ENCODE peak calls at places on chromosome 18, in four cellular contexts. F, N, Q and T are unnamed samples.

GRCh38 chr18:13577091-13577697 is 149.2 kb downstream of the FAM210A start:
- DNase-seq in F (peak), Q (no peak), N (no peak), T (no peak)

GRCh38 chr18:10455726-10456453 is 1.5 kb downstream of the APCDD1 start:
- DNase-seq in F (no peak), Q (peak), N (no peak), T (no peak)

GRCh38 chr18:24095976-24096375 is 42.9 kb upstream of the CABYR start:
- DNase-seq in F (no peak), Q (no peak), N (no peak), T (no peak)

GRCh38 chr18:26543368-26543767 is 5.0 kb downstream of the KCTD1 start:
- DNase-seq in Q (no peak), F (peak), N (no peak), T (peak)

GRCh38 chr18:21458322-21458721 is 142.2 kb downstream of the ESCO1 start:
- DNase-seq in N (no peak), Q (no peak), F (no peak), T (no peak)

GRCh38 chr18:47490882-47491281 is 239.4 kb upstream of the SKOR2 start:
- DNase-seq in N (no peak), Q (no peak), F (no peak), T (no peak)

GRCh38 chr18:43589611-43590151 is 312.4 kb upstream of the SYT4 start:
- DNase-seq in N (no peak), F (no peak), Q (no peak), T (no peak)

GRCh38 chr18:37441821-37442220 is 123.8 kb downstream of the CELF4 start:
- DNase-seq in F (no peak), N (no peak), Q (no peak), T (no peak)

GRCh38 chr18:37584952-37585695 is 19.5 kb upstream of the CELF4 start:
- DNase-seq in Q (peak), N (no peak), F (no peak), T (no peak)

GRCh38 chr18:47968721-47969120 is 38.3 kb upstream of the SMAD2 start:
- DNase-seq in Q (no peak), F (no peak), N (no peak), T (no peak)

GRCh38 chr18:44939037-44939665 is 258.5 kb downstream of the SETBP1 start:
- DNase-seq in Q (no peak), F (peak), N (no peak), T (no peak)

GRCh38 chr18:1292167-1292566 is 387.5 kb downstream of the ADCYAP1 start:
- DNase-seq in F (no peak), N (no peak), Q (no peak), T (peak)

GRCh38 chr18:457120-457519 is 43.4 kb downstream of the COLEC12 start:
- DNase-seq in Q (peak), F (no peak), N (peak), T (no peak)

GRCh38 chr18:62331581-62332436 is 6.7 kb downstream of the TNFRSF11A start:
- DNase-seq in F (no peak), N (peak), Q (no peak), T (no peak)

GRCh38 chr18:63157293-63158011 is 162.1 kb downstream of the BCL2 start:
- DNase-seq in F (peak), N (no peak), Q (no peak), T (no peak)

GRCh38 chr18:50632895-50633515 is 73.1 kb downstream of the MAPK4 start:
- DNase-seq in Q (no peak), F (peak), N (no peak), T (no peak)

GRCh38 chr18:59799383-59800015 is 100.3 kb upstream of the PMAIP1 start:
- DNase-seq in Q (no peak), N (no peak), F (no peak), T (no peak)

GRCh38 chr18:25743661-25744151 is 346.7 kb downstream of the SS18 start:
- DNase-seq in N (no peak), F (no peak), Q (peak), T (no peak)

GRCh38 chr18:35582899-35583558 is 1.5 kb downstream of the GALNT1 start:
- DNase-seq in Q (peak), N (no peak), F (peak), T (no peak)

GRCh38 chr18:52288403-52289004 is 51.5 kb upstream of the DCC start:
- DNase-seq in Q (peak), N (no peak), F (peak), T (peak)

GRCh38 chr18:5512191-5512590 is 31.6 kb downstream of the EPB41L3 start:
- DNase-seq in N (no peak), F (no peak), Q (no peak), T (no peak)

GRCh38 chr18:63160172-63160995 is 159.2 kb downstream of the BCL2 start:
- DNase-seq in Q (no peak), F (no peak), N (no peak), T (no peak)

GRCh38 chr18:51149605-51150429 is 47.7 kb downstream of the MEX3C start:
- DNase-seq in Q (peak), N (no peak), F (peak), T (peak)

GRCh38 chr18:32175265-32175664 is 14.6 kb upstream of the MEP1B start:
- DNase-seq in F (no peak), N (no peak), Q (no peak), T (no peak)

GRCh38 chr18:77622009-77622692 is 372.5 kb downstream of the GALR1 start:
- DNase-seq in F (peak), Q (no peak), N (peak), T (no peak)

GRCh38 chr18:58087928-58088722 is 44.1 kb downstream of the NEDD4L start:
- DNase-seq in F (peak), N (no peak), Q (no peak), T (peak)

GRCh38 chr18:74198453-74198852 is 50.1 kb downstream of the TIMM21 start:
- DNase-seq in N (no peak), Q (no peak), F (no peak), T (no peak)

GRCh38 chr18:49651033-49651432 is 89.2 kb downstream of the LIPG start:
- DNase-seq in Q (no peak), N (no peak), F (peak), T (no peak)

GRCh38 chr18:37524139-37524538 is 41.5 kb downstream of the CELF4 start:
- DNase-seq in F (no peak), N (no peak), Q (no peak), T (no peak)

GRCh38 chr18:26813043-26813442 is 52.5 kb downstream of the AQP4 start:
- DNase-seq in Q (peak), N (no peak), F (peak), T (peak)

GRCh38 chr18:11047156-11047555 is 102.2 kb downstream of the PIEZO2 start:
- DNase-seq in Q (peak), N (no peak), F (no peak), T (no peak)

GRCh38 chr18:6729247-6730091 is at the start of gene ARHGAP28:
- DNase-seq in Q (peak), F (peak), N (peak), T (no peak)

GRCh38 chr18:50011813-50012445 is 183.0 kb downstream of the MYO5B start:
- DNase-seq in N (no peak), F (no peak), Q (no peak), T (no peak)

GRCh38 chr18:36872329-36872728 is 43.4 kb downstream of the KIAA1328 start:
- DNase-seq in Q (no peak), F (no peak), N (no peak), T (no peak)

GRCh38 chr18:46894124-46894523 is 23.2 kb downstream of the PIAS2 start:
- DNase-seq in Q (no peak), N (no peak), F (no peak), T (no peak)

GRCh38 chr18:79506191-79507075 is 110.7 kb downstream of the NFATC1 start:
- DNase-seq in F (no peak), Q (no peak), N (peak), T (no peak)

GRCh38 chr18:78967692-78968091 is 11.9 kb upstream of the SALL3 start:
- DNase-seq in N (no peak), Q (no peak), F (no peak), T (no peak)